ENCODE peak calls at places on chromosomes 1 and 21, in nine cellular contexts. C is CD8-positive, alpha-beta memory T cell; J is activated gamma-delta T cell treated with Interleukin-2 at 50 U/mL for 16 hours; U is activated naive CD8-positive, alpha-beta T cell treated with anti-CD3 and anti-CD28 coated beads for 36 hours; W is neural crest cell; P is right lobe of liver; I is cerebellum; K is mesothelial cell of epicardium; D is AG20443. L is an unnamed sample.

GRCh38 chr21:41659791-41660560 is 106.9 kb downstream of the RIPK4 start:
- DNase-seq in D (no peak), I (no peak), K (no peak), C (no peak), P (peak), W (no peak), J (no peak), U (no peak), L (peak)

GRCh38 chr1:87757700-87758099 is 429.0 kb downstream of the LMO4 start:
- DNase-seq in W (no peak), P (no peak), U (no peak), C (no peak), J (no peak), I (no peak), K (no peak), D (no peak), L (no peak)

GRCh38 chr1:94334156-94334555 is 84.0 kb upstream of the ABCD3 start:
- DNase-seq in J (no peak), U (no peak), D (no peak), C (no peak), I (no peak), K (no peak), W (no peak), P (no peak), L (no peak)

GRCh38 chr1:186502087-186502486 is 41.2 kb upstream of the PDC start:
- DNase-seq in D (no peak), I (no peak), C (no peak), W (no peak), P (no peak), J (no peak), U (no peak), K (no peak), L (no peak)

GRCh38 chr1:87478231-87478630 is 149.6 kb downstream of the LMO4 start:
- DNase-seq in J (no peak), D (peak), W (no peak), K (no peak), I (no peak), P (no peak), C (no peak), U (no peak), L (no peak)

GRCh38 chr21:16076465-16076864 is 346.7 kb downstream of the USP25 start:
- DNase-seq in C (no peak), W (no peak), D (no peak), P (no peak), U (no peak), I (no peak), K (no peak), J (no peak), L (no peak)

GRCh38 chr1:199691540-199691939 is 336.0 kb upstream of the NR5A2 start:
- DNase-seq in K (no peak), I (no peak), W (no peak), U (no peak), D (peak), P (no peak), C (no peak), J (no peak), L (no peak)

GRCh38 chr1:3298197-3298596 is 156.3 kb upstream of the ARHGEF16 start:
- DNase-seq in D (no peak), W (no peak), K (no peak), C (no peak), P (no peak), J (no peak), I (no peak), U (no peak), L (no peak)

GRCh38 chr1:94953741-94954140 is 26.8 kb upstream of the CNN3 start:
- DNase-seq in I (no peak), J (no peak), C (no peak), K (no peak), W (no peak), U (no peak), P (no peak), D (no peak), L (no peak)

GRCh38 chr1:101444873-101445618 is 208.2 kb downstream of the S1PR1 start:
- DNase-seq in W (no peak), C (no peak), J (no peak), K (no peak), D (no peak), U (no peak), I (no peak), P (no peak), L (no peak)

GRCh38 chr1:197619008-197619640 is 156.2 kb downstream of the DENND1B start:
- DNase-seq in I (no peak), C (no peak), P (no peak), D (peak), J (no peak), U (no peak), K (no peak), W (no peak), L (no peak)

GRCh38 chr1:212606734-212607205 is 1.8 kb upstream of the ATF3 start:
- DNase-seq in D (no peak), W (no peak), J (peak), U (peak), I (no peak), P (peak), K (peak), C (peak), L (no peak)

GRCh38 chr1:245901037-245901436 is 606.0 kb downstream of the SMYD3 start:
- DNase-seq in C (no peak), U (no peak), D (no peak), W (no peak), J (no peak), K (no peak), P (no peak), I (no peak), L (no peak)

GRCh38 chr1:23217421-23218115 is at the start of gene HTR1D:
- DNase-seq in U (peak), K (peak), C (no peak), W (no peak), D (peak), I (no peak), P (no peak), J (no peak), L (no peak)

GRCh38 chr1:6256640-6257039 is 4.3 kb downstream of the GPR153 start:
- DNase-seq in C (no peak), D (no peak), I (no peak), P (no peak), U (no peak), J (no peak), W (no peak), K (no peak), L (no peak)

GRCh38 chr1:171434717-171435346 is 50.5 kb upstream of the PRRC2C start:
- DNase-seq in D (peak), I (no peak), U (no peak), K (no peak), J (no peak), W (no peak), P (no peak), C (no peak), L (no peak)

L was measured in natural killer cell treated with Interleukin-12 subunit alpha and Interleukin-12 subunit beta and Interleukin-15 and Interleukin-18, amount 100 ng/mL, for 72 hours.